ENCODE peak calls at places on chromosomes 1 and 21, in six cellular contexts. H is PC-3, I is OCI-LY7, S is GM23338, O is H1, X is Karpas-422. J is an unnamed sample.
A peak's percentile ranks its signal among the peaks of the same experiment; 100 is the strongest.

GRCh38 chr21:16563795-16564194 is 834.0 kb downstream of the USP25 start:
- DNase-seq in S (peak; percentile 84), X (no peak), H (peak; percentile 44), I (no peak), O (peak; percentile 66), J (no peak)

GRCh38 chr1:200896571-200897187 is 2.0 kb downstream of the INAVA start:
- DNase-seq in X (no peak), H (peak; percentile 100), S (peak; percentile 16), I (no peak), O (no peak), J (no peak)

GRCh38 chr21:35256468-35256988 is 207.4 kb upstream of the RUNX1 start:
- DNase-seq in O (no peak), I (no peak), S (no peak), X (no peak), H (peak; percentile 98), J (peak; percentile 44)

GRCh38 chr1:200429221-200429751 is 19.4 kb upstream of the ZNF281 start:
- DNase-seq in O (no peak), H (no peak), X (no peak), S (no peak), I (no peak), J (no peak)

GRCh38 chr1:154431586-154432373 is 26.6 kb downstream of the IL6R start:
- DNase-seq in X (peak; percentile 38), H (peak; percentile 87), I (no peak), S (no peak), O (no peak), J (peak; percentile 89)

GRCh38 chr1:223771814-223772770 is 59.8 kb downstream of the CAPN2 start:
- DNase-seq in O (no peak), H (peak; percentile 93), X (no peak), I (no peak), S (peak; percentile 64), J (peak; percentile 92)

GRCh38 chr1:21891621-21892479 is 45.3 kb downstream of the HSPG2 start:
- DNase-seq in S (no peak), I (no peak), X (no peak), H (peak; percentile 74), O (no peak), J (no peak)

GRCh38 chr1:48619529-48619928 is 147.5 kb upstream of the SPATA6 start:
- DNase-seq in H (peak; percentile 78), S (peak; percentile 89), I (no peak), O (peak; percentile 46), X (no peak), J (no peak)

GRCh38 chr1:1240822-1241587 is 5.5 kb downstream of the C1QTNF12 start:
- DNase-seq in O (no peak), H (no peak), S (no peak), I (no peak), X (no peak), J (peak; percentile 95)

GRCh38 chr1:209756608-209757445 is 974 bp downstream of the TRAF3IP3 start:
- DNase-seq in X (no peak), O (no peak), H (no peak), I (peak; percentile 52), S (no peak), J (peak; percentile 53)

GRCh38 chr1:219788091-219788490 is 140.3 kb downstream of the SLC30A10 start:
- DNase-seq in I (no peak), X (no peak), S (no peak), O (no peak), H (peak; percentile 43), J (no peak)

GRCh38 chr1:8063298-8064068 is 37.4 kb upstream of the ERRFI1 start:
- DNase-seq in I (no peak), S (no peak), H (no peak), O (no peak), X (no peak), J (no peak)

GRCh38 chr1:8061210-8061609 is 35.1 kb upstream of the ERRFI1 start:
- DNase-seq in H (peak; percentile 95), I (no peak), X (no peak), S (no peak), O (no peak), J (peak; percentile 93)

GRCh38 chr1:8059161-8059622 is 33.1 kb upstream of the ERRFI1 start:
- DNase-seq in I (no peak), H (peak; percentile 42), S (no peak), X (no peak), O (no peak), J (peak; percentile 30)

GRCh38 chr1:8062861-8063260 is 36.8 kb upstream of the ERRFI1 start:
- DNase-seq in H (no peak), S (no peak), O (no peak), X (no peak), I (no peak), J (no peak)

DNA sequence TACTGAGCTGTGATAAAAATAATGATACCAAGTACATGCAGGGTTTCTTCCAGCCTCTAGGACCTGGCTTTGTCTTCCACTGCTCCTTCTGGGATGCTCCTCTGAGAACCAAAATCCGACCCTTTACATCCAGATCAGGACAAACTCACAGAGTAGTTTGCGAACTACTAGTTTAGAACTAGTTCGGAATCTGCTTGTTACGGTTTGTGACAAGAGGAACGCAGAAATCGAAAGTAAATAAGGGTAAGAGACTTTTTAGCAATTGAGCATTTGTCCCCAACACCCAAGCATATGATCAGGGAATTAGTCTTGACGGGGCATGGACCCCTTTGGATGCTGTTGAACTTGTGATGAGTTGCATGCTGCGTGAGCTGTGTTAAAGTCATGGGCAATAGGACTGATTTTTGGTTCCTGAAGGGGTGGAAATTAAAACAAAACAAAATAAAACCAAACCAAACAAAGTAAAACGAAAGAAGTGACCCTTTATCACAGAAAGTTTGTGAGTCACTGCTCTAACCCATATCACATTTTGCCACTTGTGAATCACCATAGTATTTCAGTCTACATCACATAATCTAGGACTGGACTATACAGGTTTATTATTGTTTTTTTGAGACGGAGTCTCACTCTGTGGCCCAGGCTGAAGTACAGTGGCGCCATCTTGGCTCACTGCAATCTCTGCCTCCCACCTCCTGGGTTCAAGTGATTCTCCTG is 35.7 kb upstream of the ERRFI1 start:
- DNase-seq in H (peak; percentile 73), S (no peak), X (no peak), O (no peak), I (no peak), J (peak; percentile 87)
- H2AFZ ChIP-seq in H (peak overlapping the region; percentile 27), S (peak overlapping the region; percentile 33), X (no peak overlapping the region), O (peak overlapping the region; percentile 85), I (no peak overlapping the region), J (peak overlapping the region; percentile 48)

DNA sequence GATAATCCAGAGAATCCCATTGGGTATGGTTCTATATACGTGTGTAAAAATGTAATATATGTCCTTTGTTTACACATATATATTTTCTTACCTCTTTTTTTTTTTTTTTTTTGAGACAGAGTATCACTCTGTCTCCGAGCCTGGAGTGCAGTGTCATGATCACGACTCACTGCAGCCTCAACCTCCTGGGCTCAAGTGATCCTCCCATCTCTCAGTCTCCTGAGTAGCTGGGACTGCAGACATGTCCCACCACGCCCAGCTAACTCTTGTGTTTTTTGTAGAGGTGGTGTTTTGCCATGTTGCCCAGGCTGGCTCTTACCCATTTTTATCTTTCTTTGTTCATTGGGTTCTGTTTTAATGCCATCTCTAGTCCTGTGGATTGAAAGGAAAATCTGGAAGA is 59.5 kb downstream of the ZBTB17 start:
- DNase-seq in S (no peak), H (peak; percentile 56), X (no peak), I (no peak), O (no peak), J (no peak)
- H2AFZ ChIP-seq in S (no peak overlapping the region), H (no peak overlapping the region), X (no peak overlapping the region), I (no peak overlapping the region), O (no peak overlapping the region), J (no peak overlapping the region)

GRCh38 chr1:221040074-221040473 is 160.8 kb downstream of the HLX start:
- DNase-seq in S (no peak), O (no peak), I (no peak), H (no peak), X (no peak), J (no peak)

GRCh38 chr1:221032616-221033342 is 153.5 kb downstream of the HLX start:
- DNase-seq in O (no peak), X (no peak), S (no peak), I (no peak), H (peak; percentile 77), J (no peak)

GRCh38 chr1:221031890-221032222 is 152.6 kb downstream of the HLX start:
- DNase-seq in H (peak; percentile 39), X (no peak), S (no peak), O (no peak), I (no peak), J (no peak)

GRCh38 chr1:221039616-221040015 is 160.4 kb downstream of the HLX start:
- DNase-seq in I (no peak), X (no peak), O (peak; percentile 3), S (peak; percentile 7), H (peak; percentile 44), J (peak; percentile 37)

DNA sequence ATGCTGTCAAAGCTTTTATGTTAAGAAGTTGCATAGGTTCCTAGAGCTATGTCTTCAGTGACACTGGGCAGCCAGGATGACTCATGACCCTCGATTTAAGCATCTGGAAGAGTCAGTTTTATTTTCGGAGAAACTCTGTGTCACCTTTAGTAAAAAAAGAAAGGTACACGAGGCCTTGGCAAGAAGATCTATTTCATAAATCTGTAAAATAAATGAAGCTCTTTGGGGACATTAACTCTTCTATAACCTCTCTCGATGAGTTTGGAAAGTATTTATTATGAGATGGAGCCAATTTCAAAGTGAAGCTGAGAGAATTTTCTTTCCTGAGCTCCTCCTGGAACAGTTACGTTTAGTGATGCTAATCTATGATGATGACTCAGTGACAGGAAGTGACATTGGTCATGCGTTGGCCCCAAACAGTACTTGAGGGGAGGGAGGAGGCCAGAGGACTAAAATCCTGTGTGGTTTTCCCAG is 156.5 kb downstream of the HLX start:
- DNase-seq in O (no peak), X (no peak), I (no peak), H (peak; percentile 92), S (peak; percentile 8), J (peak; percentile 27)
- H2AFZ ChIP-seq in O (no peak overlapping the region), X (no peak overlapping the region), I (no peak overlapping the region), H (peak overlapping the region; percentile 73), S (no peak overlapping the region), J (peak overlapping the region; percentile 61)

DNA sequence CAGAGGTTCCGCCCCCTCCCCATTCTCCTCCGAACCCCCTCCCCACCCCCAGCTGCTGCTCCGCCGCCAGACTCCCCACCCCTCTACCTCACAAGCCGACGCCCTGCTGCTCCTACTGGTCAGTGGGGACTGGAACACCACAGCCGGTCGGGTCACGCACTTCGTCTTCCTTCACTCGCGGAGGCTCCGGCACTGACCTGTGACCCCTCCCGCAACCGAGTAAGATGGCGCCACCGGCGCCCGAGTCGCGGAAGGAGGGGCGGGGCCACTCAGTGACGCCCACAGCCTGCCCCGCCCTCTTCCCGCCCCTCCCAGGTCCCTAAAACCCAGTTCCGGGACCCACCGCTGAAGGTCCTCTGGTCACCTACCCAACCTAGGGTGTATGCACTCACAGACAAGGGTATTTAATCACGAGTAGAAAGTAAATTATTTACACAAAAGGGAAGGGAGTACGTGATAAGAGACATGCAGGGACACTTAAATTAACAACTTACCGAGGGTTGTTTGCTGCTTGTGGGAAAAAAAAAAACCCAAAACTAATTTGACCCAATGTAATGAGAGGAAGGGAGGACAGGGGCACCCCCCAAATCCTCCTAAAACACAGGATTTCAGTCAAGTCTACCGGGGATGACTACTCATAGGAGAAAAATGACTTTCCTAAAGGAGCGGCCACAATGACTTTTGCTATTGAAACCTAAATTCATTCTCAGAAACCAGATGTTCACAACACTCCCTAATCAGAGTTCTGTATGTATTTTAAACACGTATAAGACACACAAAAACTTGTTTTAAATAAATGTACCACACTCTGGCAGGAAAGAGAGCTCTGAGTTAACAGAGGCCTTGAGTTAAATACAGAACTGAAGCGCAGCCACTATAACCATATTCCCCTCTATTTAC is at the start of gene RIT1:
- DNase-seq in X (peak; percentile 94), S (peak; percentile 94), O (peak; percentile 62), H (peak; percentile 85), I (peak; percentile 90), J (peak; percentile 93)
- H2AFZ ChIP-seq in X (no peak within 1 kb of the TSS), S (peak within 1 kb of the TSS; percentile 60), O (no peak within 1 kb of the TSS), H (peak within 1 kb of the TSS; percentile 74), I (no peak within 1 kb of the TSS), J (peak within 1 kb of the TSS; percentile 56)